ENCODE peak calls at places on chromosomes 2 and 18, in seven cellular contexts. R is adrenal gland; U is neural progenitor cell; Z is naive thymus-derived CD4-positive, alpha-beta T cell; Y is IMR-90; O is HAP-1; X is lower lobe of right lung. I is an unnamed sample.
A peak's percentile ranks its signal among the peaks of the same experiment; 100 is the strongest.

GRCh38 chr2:150312271-150312670 is 175.2 kb downstream of the RND3 start:
- DNase-seq in R (no peak), U (no peak), Z (no peak), Y (no peak), O (no peak), X (no peak), I (no peak)

GRCh38 chr2:173184031-173185004 is 108.7 kb downstream of the MAP3K20 start:
- DNase-seq in R (peak; percentile 23), U (peak; percentile 62), Z (no peak), Y (peak; percentile 100), O (no peak), X (no peak), I (peak; percentile 95)

GRCh38 chr2:231364961-231365810 is 30.3 kb upstream of the B3GNT7 start:
- DNase-seq in R (peak; percentile 5), U (no peak), Z (no peak), Y (peak; percentile 89), O (peak; percentile 94), X (peak; percentile 44), I (peak; percentile 44)

GRCh38 chr18:25058520-25058919 is 293.4 kb downstream of the ZNF521 start:
- DNase-seq in R (no peak), U (no peak), Z (no peak), Y (no peak), O (no peak), X (no peak), I (peak; percentile 39)

GRCh38 chr2:160206436-160206835 is 6.4 kb upstream of the ITGB6 start:
- DNase-seq in R (no peak), U (no peak), Z (no peak), Y (no peak), O (no peak), X (no peak), I (no peak)

GRCh38 chr18:21393986-21394385 is 152.0 kb downstream of the GREB1L start:
- DNase-seq in R (peak; percentile 19), U (no peak), Z (no peak), Y (no peak), O (no peak), X (no peak), I (no peak)

GRCh38 chr18:21743166-21743831 is 2.7 kb downstream of the MIB1 start:
- DNase-seq in R (no peak), U (no peak), Z (no peak), Y (no peak), O (peak; percentile 79), X (no peak), I (no peak)

GRCh38 chr2:238117199-238118154 is 17.3 kb downstream of the ESPNL start:
- DNase-seq in R (no peak), U (no peak), Z (no peak), Y (peak; percentile 26), O (no peak), X (no peak), I (no peak)

GRCh38 chr2:131016826-131017596 is 76.2 kb downstream of the FAM168B start:
- DNase-seq in R (no peak), U (no peak), Z (no peak), Y (peak; percentile 72), O (no peak), X (no peak), I (peak; percentile 11)

GRCh38 chr18:74530584-74530862 is 3.8 kb upstream of the CNDP1 start:
- DNase-seq in R (no peak), U (no peak), Z (no peak), Y (no peak), O (no peak), X (no peak), I (no peak)

GRCh38 chr2:67038195-67038594 is 358.9 kb upstream of the ETAA1 start:
- DNase-seq in R (no peak), U (no peak), Z (no peak), Y (no peak), O (no peak), X (no peak), I (no peak)

GRCh38 chr18:37499008-37499407 is 66.6 kb downstream of the CELF4 start:
- DNase-seq in R (no peak), U (peak; percentile 38), Z (no peak), Y (no peak), O (no peak), X (no peak), I (no peak)

GRCh38 chr2:127181851-127182250 is 38.2 kb downstream of the CYP27C1 start:
- DNase-seq in R (no peak), U (no peak), Z (no peak), Y (no peak), O (no peak), X (no peak), I (no peak)

GRCh38 chr2:72113847-72114692 is 33.6 kb downstream of the CYP26B1 start:
- DNase-seq in R (no peak), U (no peak), Z (no peak), Y (no peak), O (no peak), X (no peak), I (no peak)

GRCh38 chr2:11962707-11963358 is 216.4 kb downstream of the LPIN1 start:
- DNase-seq in R (no peak), U (no peak), Z (no peak), Y (no peak), O (no peak), X (no peak), I (no peak)

GRCh38 chr2:10909050-10909995 is 2.4 kb upstream of the KCNF1 start:
- DNase-seq in R (no peak), U (peak; percentile 76), Z (no peak), Y (no peak), O (peak; percentile 8), X (no peak), I (no peak)

GRCh38 chr2:29072251-29072650 is 2.1 kb downstream of the PCARE start:
- DNase-seq in R (no peak), U (no peak), Z (no peak), Y (no peak), O (no peak), X (no peak), I (no peak)

GRCh38 chr2:25981596-25982272 is 563 bp downstream of the KIF3C start:
- DNase-seq in R (peak; percentile 39), U (peak; percentile 81), Z (peak; percentile 7), Y (no peak), O (peak; percentile 12), X (no peak), I (peak; percentile 24)

GRCh38 chr2:218853766-218854165 is 5.8 kb upstream of the WNT6 start:
- DNase-seq in R (no peak), U (no peak), Z (no peak), Y (peak; percentile 13), O (no peak), X (no peak), I (peak; percentile 59)

GRCh38 chr2:16185671-16186391 is 245.5 kb downstream of the MYCN start:
- DNase-seq in R (no peak), U (no peak), Z (no peak), Y (no peak), O (no peak), X (no peak), I (no peak)

GRCh38 chr18:9174302-9174701 is 37.7 kb downstream of the ANKRD12 start:
- DNase-seq in R (no peak), U (no peak), Z (no peak), Y (no peak), O (no peak), X (no peak), I (no peak)

GRCh38 chr2:69164379-69164778 is 151.4 kb downstream of the ANTXR1 start:
- DNase-seq in R (no peak), U (no peak), Z (no peak), Y (peak; percentile 93), O (no peak), X (no peak), I (no peak)

GRCh38 chr18:3593381-3593903 is 143.5 kb downstream of the TGIF1 start:
- DNase-seq in R (peak; percentile 71), U (peak; percentile 84), Z (no peak), Y (peak; percentile 87), O (peak; percentile 66), X (no peak), I (peak; percentile 49)

GRCh38 chr2:85771486-85771885 is 17.7 kb downstream of the ATOH8 start:
- DNase-seq in R (no peak), U (no peak), Z (no peak), Y (no peak), O (no peak), X (no peak), I (no peak)

GRCh38 chr2:594297-594949 is 82.8 kb downstream of the TMEM18 start:
- DNase-seq in R (no peak), U (no peak), Z (no peak), Y (no peak), O (no peak), X (no peak), I (no peak)

DNA sequence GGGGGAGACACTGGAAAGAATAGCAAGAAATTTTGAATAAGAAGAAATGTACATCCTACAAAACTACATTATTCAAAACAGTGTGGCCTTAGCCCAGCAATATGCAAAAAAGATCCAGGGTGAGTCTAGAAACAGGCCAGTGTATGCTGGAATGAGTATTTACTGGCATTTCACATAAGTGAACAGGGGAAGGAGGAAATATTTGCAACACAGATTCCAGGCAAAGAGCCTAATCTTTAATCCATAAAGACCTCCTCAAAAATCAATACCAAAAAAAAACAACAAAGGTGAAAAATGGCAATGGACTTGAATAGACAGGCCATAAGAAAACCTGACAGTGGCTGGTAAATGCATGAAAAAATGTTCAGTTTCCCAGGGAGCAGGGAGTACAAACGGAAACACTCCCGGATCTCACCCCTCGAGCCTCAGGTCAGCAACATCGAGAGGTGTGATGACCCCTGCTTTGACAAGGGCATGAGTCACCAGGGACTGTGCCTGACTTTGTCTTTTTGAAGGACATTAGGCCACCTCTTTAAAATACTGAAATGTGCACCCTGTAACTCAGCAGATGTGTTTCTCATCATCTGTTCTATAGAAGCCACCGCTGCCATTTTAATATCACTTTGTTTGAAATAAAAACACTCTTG is 12.7 kb upstream of the GPC1 start:
- DNase-seq in R (peak; percentile 10), U (no peak), Z (no peak), Y (no peak), O (no peak), X (no peak), I (no peak)
- H3K9me3 ChIP-seq in R (no peaks in the 10 kb centered on the region), U (no peaks in the 10 kb centered on the region), Z (no peaks in the 10 kb centered on the region), Y (peaks cover 15% of the 10 kb centered on the region), O (peaks cover 2% of the 10 kb centered on the region), X (peaks cover 8% of the 10 kb centered on the region), I (peaks cover 4% of the 10 kb centered on the region)

DNA sequence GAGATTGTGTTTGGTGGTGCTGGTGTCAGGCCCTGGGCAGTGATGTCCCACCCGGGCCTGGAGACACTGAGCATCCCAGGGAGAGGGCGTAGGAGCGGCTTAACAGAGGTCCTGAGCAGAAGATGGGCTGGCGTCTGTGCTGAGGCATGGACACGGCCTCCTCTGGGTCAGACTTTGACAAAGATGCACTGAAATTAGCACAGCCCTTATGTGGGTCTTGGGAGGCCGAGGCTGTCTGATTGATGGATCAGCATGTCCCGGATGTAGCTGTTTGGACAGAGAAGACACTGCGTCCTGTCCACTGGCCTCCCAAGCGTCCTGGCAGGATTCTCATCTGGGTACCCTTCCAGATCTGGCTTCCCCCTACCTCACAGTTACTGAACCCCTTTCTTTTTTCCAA is 159.4 kb downstream of the ANKRD30B start:
- DNase-seq in R (no peak), U (no peak), Z (no peak), Y (no peak), O (no peak), X (no peak), I (no peak)
- H3K9me3 ChIP-seq in R (no peaks in the 10 kb centered on the region), U (peaks cover 3% of the 10 kb centered on the region), Z (no peaks in the 10 kb centered on the region), Y (peaks cover 16% of the 10 kb centered on the region), O (no peaks in the 10 kb centered on the region), X (no peaks in the 10 kb centered on the region), I (no peaks in the 10 kb centered on the region)

GRCh38 chr2:56784046-56784445 is 600.3 kb downstream of the CCDC85A start:
- DNase-seq in R (no peak), U (no peak), Z (no peak), Y (no peak), O (no peak), X (no peak), I (no peak)
- H3K9me3 ChIP-seq in R (no peaks in the 10 kb centered on the region), U (no peaks in the 10 kb centered on the region), Z (no peaks in the 10 kb centered on the region), Y (peaks cover 2% of the 10 kb centered on the region), O (no peaks in the 10 kb centered on the region), X (no peaks in the 10 kb centered on the region), I (no peaks in the 10 kb centered on the region)

GRCh38 chr18:79071037-79071960 is 2.1 kb downstream of the ATP9B start:
- DNase-seq in R (no peak), U (no peak), Z (no peak), Y (no peak), O (no peak), X (no peak), I (no peak)
- H3K9me3 ChIP-seq in R (no peaks in the 10 kb centered on the region), U (peaks cover 7% of the 10 kb centered on the region), Z (no peaks in the 10 kb centered on the region), Y (peaks cover 2% of the 10 kb centered on the region), O (no peaks in the 10 kb centered on the region), X (no peaks in the 10 kb centered on the region), I (no peaks in the 10 kb centered on the region)

I was measured in MG63.